ENCODE peak calls at places on chromosomes 13 and 19, in eight cellular contexts. One of them, this sample, is unnamed.

GRCh38 chr13:78608254-78608704 is 4.9 kb upstream of the POU4F1 start:
- DNase-seq in AG09309: no peak
- DNase-seq in WTC11: peak; percentile 26
- DNase-seq in ovary: no peak
- DNase-seq in K562: no peak
- DNase-seq in transverse colon: no peak
- DNase-seq in stomach: no peak
- DNase-seq in cardiac fibroblast: no peak
- DNase-seq in this sample: no peak

GRCh38 chr13:79393564-79394249 is 12.3 kb downstream of the RBM26 start:
- DNase-seq in stomach: peak; percentile 80
- DNase-seq in WTC11: no peak
- DNase-seq in ovary: no peak
- DNase-seq in AG09309: no peak
- DNase-seq in transverse colon: peak; percentile 24
- DNase-seq in cardiac fibroblast: no peak
- DNase-seq in K562: peak; percentile 45
- DNase-seq in this sample: no peak

GRCh38 chr13:105773887-105774538 is 761.4 kb downstream of the EFNB2 start:
- DNase-seq in K562: no peak
- DNase-seq in cardiac fibroblast: peak; percentile 9
- DNase-seq in ovary: no peak
- DNase-seq in transverse colon: no peak
- DNase-seq in WTC11: no peak
- DNase-seq in AG09309: no peak
- DNase-seq in stomach: no peak
- DNase-seq in this sample: peak; percentile 4

GRCh38 chr19:28372800-28373199 is 840.2 kb downstream of the UQCRFS1 start:
- DNase-seq in K562: no peak
- DNase-seq in transverse colon: no peak
- DNase-seq in stomach: no peak
- DNase-seq in cardiac fibroblast: no peak
- DNase-seq in WTC11: no peak
- DNase-seq in ovary: no peak
- DNase-seq in AG09309: no peak
- DNase-seq in this sample: no peak

GRCh38 chr13:29457299-29457698 is 138.2 kb downstream of the SLC7A1 start:
- DNase-seq in AG09309: peak; percentile 81
- DNase-seq in transverse colon: no peak
- DNase-seq in ovary: no peak
- DNase-seq in WTC11: no peak
- DNase-seq in K562: peak; percentile 16
- DNase-seq in cardiac fibroblast: peak; percentile 91
- DNase-seq in stomach: no peak
- DNase-seq in this sample: no peak

GRCh38 chr19:56125806-56126590 is 4.9 kb upstream of the ZNF787 start:
- DNase-seq in AG09309: no peak
- DNase-seq in cardiac fibroblast: no peak
- DNase-seq in stomach: no peak
- DNase-seq in transverse colon: peak; percentile 56
- DNase-seq in ovary: no peak
- DNase-seq in K562: peak; percentile 92
- DNase-seq in WTC11: no peak
- DNase-seq in this sample: no peak

GRCh38 chr19:30334841-30335240 is 37.3 kb upstream of the ZNF536 start:
- DNase-seq in ovary: no peak
- DNase-seq in AG09309: no peak
- DNase-seq in K562: no peak
- DNase-seq in cardiac fibroblast: no peak
- DNase-seq in transverse colon: no peak
- DNase-seq in stomach: peak; percentile 8
- DNase-seq in WTC11: no peak
- DNase-seq in this sample: no peak

GRCh38 chr19:13060964-13061927 is 41.4 kb downstream of the LYL1 start:
- DNase-seq in transverse colon: peak; percentile 91
- DNase-seq in ovary: peak; percentile 89
- DNase-seq in WTC11: peak; percentile 93
- DNase-seq in cardiac fibroblast: peak; percentile 79
- DNase-seq in AG09309: no peak
- DNase-seq in K562: peak; percentile 89
- DNase-seq in stomach: peak; percentile 87
- DNase-seq in this sample: peak; percentile 80

GRCh38 chr13:79483302-79483701 is 2.3 kb downstream of the NDFIP2 start:
- DNase-seq in cardiac fibroblast: peak; percentile 27
- DNase-seq in stomach: no peak
- DNase-seq in WTC11: no peak
- DNase-seq in transverse colon: no peak
- DNase-seq in K562: no peak
- DNase-seq in AG09309: peak; percentile 78
- DNase-seq in ovary: no peak
- DNase-seq in this sample: no peak

GRCh38 chr13:113748101-113748861 is 10.7 kb upstream of the TMEM255B start:
- DNase-seq in stomach: no peak
- DNase-seq in WTC11: no peak
- DNase-seq in K562: peak; percentile 58
- DNase-seq in AG09309: no peak
- DNase-seq in transverse colon: no peak
- DNase-seq in ovary: no peak
- DNase-seq in cardiac fibroblast: no peak
- DNase-seq in this sample: no peak

GRCh38 chr13:39956036-39956435 is 300.6 kb downstream of the COG6 start:
- DNase-seq in AG09309: no peak
- DNase-seq in K562: no peak
- DNase-seq in ovary: no peak
- DNase-seq in cardiac fibroblast: no peak
- DNase-seq in WTC11: no peak
- DNase-seq in transverse colon: no peak
- DNase-seq in stomach: no peak
- DNase-seq in this sample: no peak

GRCh38 chr13:80361883-80362327 is 21.0 kb upstream of the SPRY2 start:
- DNase-seq in ovary: no peak
- DNase-seq in stomach: no peak
- DNase-seq in K562: peak; percentile 75
- DNase-seq in WTC11: no peak
- DNase-seq in transverse colon: no peak
- DNase-seq in AG09309: no peak
- DNase-seq in cardiac fibroblast: no peak
- DNase-seq in this sample: no peak

GRCh38 chr19:40716031-40716654 is 543 bp downstream of the COQ8B start:
- DNase-seq in WTC11: no peak
- DNase-seq in cardiac fibroblast: peak; percentile 98
- DNase-seq in AG09309: no peak
- DNase-seq in K562: peak; percentile 79
- DNase-seq in transverse colon: no peak
- DNase-seq in ovary: no peak
- DNase-seq in stomach: no peak
- DNase-seq in this sample: peak; percentile 79

GRCh38 chr13:98889419-98890079 is 88.3 kb downstream of the DOCK9 start:
- DNase-seq in stomach: no peak
- DNase-seq in cardiac fibroblast: no peak
- DNase-seq in AG09309: no peak
- DNase-seq in transverse colon: no peak
- DNase-seq in WTC11: no peak
- DNase-seq in K562: no peak
- DNase-seq in ovary: no peak
- DNase-seq in this sample: no peak

GRCh38 chr19:2167896-2168618 is 4.3 kb downstream of the DOT1L start:
- DNase-seq in transverse colon: peak; percentile 63
- DNase-seq in AG09309: no peak
- DNase-seq in WTC11: no peak
- DNase-seq in K562: peak; percentile 79
- DNase-seq in stomach: peak; percentile 40
- DNase-seq in cardiac fibroblast: peak; percentile 83
- DNase-seq in ovary: no peak
- DNase-seq in this sample: no peak

GRCh38 chr13:110638253-110638652 is 22.9 kb downstream of the NAXD start:
- DNase-seq in transverse colon: no peak
- DNase-seq in stomach: no peak
- DNase-seq in ovary: no peak
- DNase-seq in K562: no peak
- DNase-seq in AG09309: no peak
- DNase-seq in WTC11: no peak
- DNase-seq in cardiac fibroblast: no peak
- DNase-seq in this sample: no peak

GRCh38 chr13:66117573-66117972 is 1112.6 kb downstream of the PCDH9 start:
- DNase-seq in AG09309: no peak
- DNase-seq in stomach: no peak
- DNase-seq in cardiac fibroblast: no peak
- DNase-seq in transverse colon: no peak
- DNase-seq in K562: no peak
- DNase-seq in WTC11: no peak
- DNase-seq in ovary: no peak
- DNase-seq in this sample: no peak

GRCh38 chr19:47274891-47275865 is 493 bp downstream of the INAFM1 start:
- DNase-seq in cardiac fibroblast: peak; percentile 31
- DNase-seq in AG09309: no peak
- DNase-seq in K562: peak; percentile 45
- DNase-seq in WTC11: peak; percentile 45
- DNase-seq in ovary: peak; percentile 74
- DNase-seq in stomach: no peak
- DNase-seq in transverse colon: peak; percentile 36
- DNase-seq in this sample: no peak

GRCh38 chr19:47284324-47284899 is 9.7 kb downstream of the INAFM1 start:
- DNase-seq in ovary: no peak
- DNase-seq in stomach: no peak
- DNase-seq in transverse colon: no peak
- DNase-seq in cardiac fibroblast: peak; percentile 75
- DNase-seq in WTC11: no peak
- DNase-seq in K562: peak; percentile 79
- DNase-seq in AG09309: no peak
- DNase-seq in this sample: peak; percentile 75

GRCh38 chr19:47283405-47284059 is 8.8 kb downstream of the INAFM1 start:
- DNase-seq in stomach: no peak
- DNase-seq in cardiac fibroblast: peak; percentile 35
- DNase-seq in transverse colon: no peak
- DNase-seq in WTC11: no peak
- DNase-seq in AG09309: no peak
- DNase-seq in K562: no peak
- DNase-seq in ovary: no peak
- DNase-seq in this sample: no peak

GRCh38 chr19:47275866-47276461 is 1.3 kb downstream of the INAFM1 start:
- DNase-seq in WTC11: no peak
- DNase-seq in transverse colon: no peak
- DNase-seq in stomach: no peak
- DNase-seq in ovary: peak; percentile 72
- DNase-seq in K562: peak; percentile 74
- DNase-seq in AG09309: peak; percentile 41
- DNase-seq in cardiac fibroblast: peak; percentile 78
- DNase-seq in this sample: no peak

GRCh38 chr19:47280183-47280797 is 5.6 kb downstream of the INAFM1 start:
- DNase-seq in ovary: no peak
- DNase-seq in transverse colon: peak; percentile 55
- DNase-seq in cardiac fibroblast: peak; percentile 41
- DNase-seq in WTC11: peak; percentile 87
- DNase-seq in stomach: peak; percentile 45
- DNase-seq in K562: peak; percentile 79
- DNase-seq in AG09309: no peak
- DNase-seq in this sample: peak; percentile 66
- TF ChIP-seq CTCF in ovary: no peak
- TF ChIP-seq CTCF in transverse colon: peak; percentile 37
- TF ChIP-seq CTCF in cardiac fibroblast: peak; percentile 60
- TF ChIP-seq CTCF in WTC11: peak; percentile 46
- TF ChIP-seq CTCF in stomach: no peak
- TF ChIP-seq CTCF in K562: peak; percentile 82
- TF ChIP-seq CTCF in AG09309: peak; percentile 60
- TF ChIP-seq CTCF in this sample: peak; percentile 34

DNA sequence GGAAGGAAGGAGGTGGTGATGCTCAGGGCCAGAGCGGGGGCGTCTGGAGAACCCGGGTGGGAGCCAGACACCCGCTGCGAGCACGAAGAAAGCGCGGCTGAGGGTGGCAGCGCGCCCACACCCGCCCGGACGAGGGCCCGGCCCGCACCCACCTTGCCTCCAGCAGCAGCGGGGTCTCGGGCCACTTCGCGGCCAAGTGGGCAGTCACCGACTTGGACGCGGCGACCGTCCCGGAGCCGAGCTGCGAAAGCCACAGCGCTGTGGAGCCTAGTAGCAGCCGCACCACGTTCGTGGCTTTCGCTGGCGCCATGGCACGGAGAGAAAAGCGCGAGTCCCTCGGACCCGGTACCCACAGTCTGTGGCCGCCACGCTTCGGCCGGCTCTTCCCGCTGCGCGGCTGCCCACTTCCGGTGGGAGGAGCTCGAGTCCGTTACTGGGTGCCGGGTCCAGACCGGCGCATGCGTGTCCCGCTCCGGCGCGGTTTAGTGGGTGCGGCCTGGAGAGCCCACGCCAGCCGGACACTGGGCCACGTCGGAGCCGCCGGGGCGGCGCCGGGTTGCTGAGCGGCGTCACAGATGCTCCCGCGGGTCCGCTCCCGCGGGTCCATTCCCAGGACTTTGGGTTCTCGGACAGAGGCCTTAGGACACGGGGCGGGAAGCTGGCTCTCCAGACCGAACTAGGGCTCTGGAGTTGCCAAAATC is at the start of gene UGGT2:
- DNase-seq in ovary: peak; percentile 96
- DNase-seq in WTC11: peak; percentile 80
- DNase-seq in stomach: peak; percentile 97
- DNase-seq in cardiac fibroblast: peak; percentile 95
- DNase-seq in K562: peak; percentile 92
- DNase-seq in AG09309: peak; percentile 76
- DNase-seq in transverse colon: peak; percentile 97
- DNase-seq in this sample: peak; percentile 80
- TF ChIP-seq CTCF in ovary: no peak
- TF ChIP-seq CTCF in WTC11: no peak
- TF ChIP-seq CTCF in stomach: no peak
- TF ChIP-seq CTCF in cardiac fibroblast: no peak
- TF ChIP-seq CTCF in K562: no peak
- TF ChIP-seq CTCF in AG09309: no peak
- TF ChIP-seq CTCF in transverse colon: peak; percentile 8
- TF ChIP-seq CTCF in this sample: no peak

DNA sequence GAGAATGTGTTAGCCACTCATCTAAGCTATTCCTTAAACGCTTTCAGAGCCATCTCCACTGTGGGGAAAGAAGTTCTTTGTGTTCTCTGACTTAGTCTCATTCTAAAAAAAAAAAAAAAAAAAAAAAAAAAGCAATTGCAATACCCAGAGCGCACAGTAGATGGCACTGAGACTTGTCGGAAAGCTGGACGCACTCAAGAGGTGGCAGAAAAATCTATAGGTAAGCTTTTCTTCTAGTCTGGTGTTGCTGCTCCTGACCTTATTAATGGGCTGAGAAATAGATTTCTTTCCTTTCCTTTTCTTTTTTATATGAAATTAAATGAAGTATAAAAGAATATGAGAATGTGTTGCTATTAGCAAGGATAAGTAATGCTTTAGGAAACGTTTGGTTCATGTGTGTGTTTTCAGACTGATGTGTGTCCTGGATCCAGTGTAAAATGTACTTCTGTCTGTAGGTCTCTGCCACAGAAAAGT is 4.7 kb upstream of the GJB2 start:
- DNase-seq in ovary: no peak
- DNase-seq in transverse colon: no peak
- DNase-seq in WTC11: no peak
- DNase-seq in stomach: no peak
- DNase-seq in cardiac fibroblast: peak; percentile 71
- DNase-seq in AG09309: peak; percentile 16
- DNase-seq in K562: peak; percentile 10
- DNase-seq in this sample: no peak
- TF ChIP-seq CTCF in ovary: no peak
- TF ChIP-seq CTCF in transverse colon: peak; percentile 75
- TF ChIP-seq CTCF in WTC11: no peak
- TF ChIP-seq CTCF in stomach: peak; percentile 71
- TF ChIP-seq CTCF in cardiac fibroblast: peak; percentile 75
- TF ChIP-seq CTCF in AG09309: peak; percentile 72
- TF ChIP-seq CTCF in K562: peak; percentile 51
- TF ChIP-seq CTCF in this sample: peak; percentile 55

GRCh38 chr19:35030257-35031071 is at the start of gene SCN1B:
- DNase-seq in stomach: peak; percentile 62
- DNase-seq in K562: peak; percentile 85
- DNase-seq in AG09309: no peak
- DNase-seq in cardiac fibroblast: peak; percentile 65
- DNase-seq in transverse colon: peak; percentile 46
- DNase-seq in ovary: peak; percentile 72
- DNase-seq in WTC11: peak; percentile 70
- DNase-seq in this sample: peak; percentile 85
- TF ChIP-seq CTCF in stomach: no peak
- TF ChIP-seq CTCF in K562: no peak
- TF ChIP-seq CTCF in AG09309: no peak
- TF ChIP-seq CTCF in cardiac fibroblast: no peak
- TF ChIP-seq CTCF in transverse colon: no peak
- TF ChIP-seq CTCF in ovary: no peak
- TF ChIP-seq CTCF in WTC11: no peak
- TF ChIP-seq CTCF in this sample: no peak